ENCODE peak calls at places on chromosomes 7 and 10, in four cellular contexts. O is BJ, A is cardiac fibroblast, Y is pancreas. I is an unnamed sample.

GRCh38 chr7:99525713-99526440 is 21.4 kb downstream of the ZKSCAN5 start:
- DNase-seq in O (no peak), A (peak), Y (no peak), I (no peak)

GRCh38 chr7:33873981-33874750 is 31.2 kb upstream of the BMPER start:
- DNase-seq in O (peak), A (peak), Y (no peak), I (peak)

GRCh38 chr10:43960981-43961380 is 312.3 kb upstream of the ZNF32 start:
- DNase-seq in O (no peak), A (no peak), Y (no peak), I (no peak)

GRCh38 chr7:5442757-5443305 is 19.2 kb upstream of the TNRC18 start:
- DNase-seq in O (no peak), A (no peak), Y (no peak), I (no peak)

GRCh38 chr10:78577673-78578072 is 491.1 kb upstream of the ZMIZ1 start:
- DNase-seq in O (no peak), A (no peak), Y (no peak), I (no peak)

GRCh38 chr7:76037310-76037709 is 10.5 kb downstream of the STYXL1 start:
- DNase-seq in O (peak), A (peak), Y (no peak), I (peak)

GRCh38 chr7:151249732-151250072 is 1.2 kb upstream of the SMARCD3 start:
- DNase-seq in O (no peak), A (peak), Y (peak), I (peak)

GRCh38 chr10:5835446-5836095 is 22.3 kb upstream of the GDI2 start:
- DNase-seq in O (no peak), A (no peak), Y (no peak), I (no peak)

GRCh38 chr7:16918288-16918895 is 36.6 kb upstream of the AGR3 start:
- DNase-seq in O (no peak), A (peak), Y (no peak), I (peak)

GRCh38 chr10:64726466-64726865 is 1205.3 kb downstream of the REEP3 start:
- DNase-seq in O (no peak), A (no peak), Y (no peak), I (no peak)

GRCh38 chr7:89887489-89887888 is 266.8 kb upstream of the STEAP1 start:
- DNase-seq in O (no peak), A (no peak), Y (no peak), I (peak)

GRCh38 chr7:69624431-69624830 is 26.2 kb downstream of the AUTS2 start:
- DNase-seq in O (no peak), A (no peak), Y (no peak), I (no peak)

GRCh38 chr10:34731885-34732701 is 83.0 kb downstream of the PARD3 start:
- DNase-seq in O (no peak), A (peak), Y (no peak), I (peak)

GRCh38 chr10:125018576-125019143 is 76.7 kb downstream of the ZRANB1 start:
- DNase-seq in O (no peak), A (no peak), Y (no peak), I (no peak)

GRCh38 chr10:31034041-31034918 is 2.6 kb upstream of the ZNF438 start:
- DNase-seq in O (peak), A (peak), Y (no peak), I (peak)

GRCh38 chr10:117341061-117341460 is 34.2 kb downstream of the PDZD8 start:
- DNase-seq in O (no peak), A (no peak), Y (no peak), I (no peak)

GRCh38 chr10:113015201-113015600 is 65.2 kb downstream of the TCF7L2 start:
- DNase-seq in O (no peak), A (no peak), Y (no peak), I (no peak)

GRCh38 chr10:133124357-133125211 is 35.4 kb upstream of the KNDC1 start:
- DNase-seq in O (no peak), A (peak), Y (peak), I (peak)

GRCh38 chr7:76358053-76358477 is 726 bp downstream of the YWHAG start:
- DNase-seq in O (no peak), A (no peak), Y (peak), I (no peak)

GRCh38 chr10:128052696-128053095 is 73.5 kb downstream of the MKI67 start:
- DNase-seq in O (no peak), A (no peak), Y (no peak), I (no peak)

GRCh38 chr10:132803595-132804210 is 17.8 kb upstream of the NKX6-2 start:
- DNase-seq in O (no peak), A (no peak), Y (no peak), I (no peak)

GRCh38 chr7:45663167-45663921 is 89.2 kb downstream of the ADCY1 start:
- DNase-seq in O (no peak), A (peak), Y (no peak), I (peak)

GRCh38 chr7:100154651-100155491 is 3.7 kb downstream of the TRAPPC14 start:
- DNase-seq in O (no peak), A (no peak), Y (no peak), I (no peak)

GRCh38 chr7:123410273-123410928 is 124.0 kb downstream of the IQUB start:
- DNase-seq in O (no peak), A (peak), Y (no peak), I (no peak)

GRCh38 chr7:17181482-17181881 is 117.0 kb upstream of the AHR start:
- DNase-seq in O (no peak), A (no peak), Y (no peak), I (no peak)

GRCh38 chr10:132366006-132366405 is 31.0 kb upstream of the PWWP2B start:
- DNase-seq in O (no peak), A (no peak), Y (no peak), I (no peak)

GRCh38 chr10:79429751-79430150 is 15.7 kb downstream of the ZCCHC24 start:
- DNase-seq in O (no peak), A (no peak), Y (no peak), I (no peak)

GRCh38 chr7:136878878-136879277 is 10.4 kb downstream of the CHRM2 start:
- DNase-seq in O (no peak), A (no peak), Y (no peak), I (no peak)

GRCh38 chr10:89475567-89475966 is 59.8 kb downstream of the SLC16A12 start:
- DNase-seq in O (no peak), A (peak), Y (no peak), I (no peak)

GRCh38 chr7:1717903-1718676 is 48.0 kb downstream of the ELFN1 start:
- DNase-seq in O (no peak), A (no peak), Y (no peak), I (no peak)
- H3K4me3 ChIP-seq in O (no peak), A (no peak), Y (no peak), I (no peak)

GRCh38 chr10:123741711-123742110 is 75.6 kb downstream of the GPR26 start:
- DNase-seq in O (no peak), A (no peak), Y (no peak), I (no peak)
- H3K4me3 ChIP-seq in O (no peak), A (no peak), Y (no peak), I (no peak)

DNA sequence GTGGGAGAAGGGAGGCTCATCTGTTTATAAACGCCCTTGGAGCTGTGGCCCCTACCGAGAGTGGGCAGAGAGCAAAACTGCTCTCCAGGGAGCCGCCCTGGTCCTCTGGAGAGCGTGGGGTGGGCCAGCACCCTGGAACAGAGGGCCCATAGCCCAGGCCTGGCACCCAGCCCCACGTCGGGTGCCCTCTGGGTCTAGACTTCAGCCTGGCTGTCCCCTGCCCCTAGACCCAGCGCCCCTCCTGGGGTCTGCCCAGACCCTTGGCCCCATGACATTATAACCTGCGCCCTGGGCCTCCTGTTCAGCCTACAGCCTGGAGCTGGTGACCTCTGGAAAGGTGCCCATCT is 24.7 kb downstream of the GET4 start:
- DNase-seq in O (no peak), A (no peak), Y (no peak), I (no peak)
- H3K4me3 ChIP-seq in O (no peak), A (no peak), Y (no peak), I (no peak)

DNA sequence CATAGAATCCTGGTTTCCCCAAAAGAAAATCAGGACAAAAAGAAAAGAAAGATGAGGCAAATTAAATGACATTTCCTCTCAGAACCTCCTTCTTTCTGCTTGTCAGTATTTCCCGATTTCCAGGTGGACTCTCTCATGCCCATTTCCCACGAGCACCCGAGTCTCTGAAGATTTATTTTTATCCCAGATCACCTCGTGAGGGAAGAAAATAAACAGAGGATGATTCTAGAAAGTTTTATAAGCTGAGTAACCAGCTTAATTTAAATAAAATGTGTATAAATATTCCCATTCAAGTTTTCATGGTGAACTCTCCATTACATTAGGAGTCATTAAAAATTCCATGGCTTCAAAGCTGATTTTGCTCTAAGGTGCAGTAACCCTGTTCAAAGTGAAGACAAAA is 521.4 kb upstream of the LRRN3 start:
- DNase-seq in O (no peak), A (no peak), Y (no peak), I (no peak)
- H3K4me3 ChIP-seq in O (no peak), A (no peak), Y (no peak), I (no peak)

DNA sequence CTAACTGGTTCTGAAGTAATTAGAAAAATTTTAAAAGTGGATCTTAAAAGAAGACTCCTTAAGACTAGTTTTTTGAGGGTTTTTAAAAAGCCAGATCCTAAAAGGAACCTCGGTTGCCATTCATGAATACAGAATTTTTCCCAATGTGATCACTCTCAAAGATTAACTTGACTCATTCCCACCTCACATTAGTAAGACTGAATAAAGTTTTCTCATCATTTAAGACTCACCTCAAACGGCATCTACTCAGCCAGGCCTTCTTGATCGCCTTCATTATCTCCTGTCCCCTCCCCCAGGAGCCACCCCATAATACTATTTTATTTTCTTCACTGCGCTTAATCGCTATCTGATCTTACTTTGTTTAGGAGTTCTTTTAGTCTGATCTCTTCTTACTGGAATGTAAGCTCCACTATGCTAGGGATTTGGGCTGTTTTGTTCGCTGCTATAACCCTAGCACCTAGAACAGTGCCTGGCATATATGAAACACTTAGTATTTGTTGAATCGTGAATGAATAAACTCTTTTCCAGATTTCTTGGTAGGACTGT is 55.9 kb upstream of the PCGF5 start:
- DNase-seq in O (no peak), A (no peak), Y (no peak), I (no peak)
- H3K4me3 ChIP-seq in O (no peak), A (peak), Y (peak), I (peak)

GRCh38 chr7:149495785-149496641 is 1.6 kb downstream of the ZNF746 start:
- DNase-seq in O (no peak), A (peak), Y (peak), I (peak)
- H3K4me3 ChIP-seq in O (peak), A (peak), Y (peak), I (peak)

GRCh38 chr10:95559466-95559865 is 1.7 kb downstream of the SORBS1 start:
- DNase-seq in O (no peak), A (no peak), Y (no peak), I (no peak)
- H3K4me3 ChIP-seq in O (no peak), A (no peak), Y (no peak), I (no peak)

DNA sequence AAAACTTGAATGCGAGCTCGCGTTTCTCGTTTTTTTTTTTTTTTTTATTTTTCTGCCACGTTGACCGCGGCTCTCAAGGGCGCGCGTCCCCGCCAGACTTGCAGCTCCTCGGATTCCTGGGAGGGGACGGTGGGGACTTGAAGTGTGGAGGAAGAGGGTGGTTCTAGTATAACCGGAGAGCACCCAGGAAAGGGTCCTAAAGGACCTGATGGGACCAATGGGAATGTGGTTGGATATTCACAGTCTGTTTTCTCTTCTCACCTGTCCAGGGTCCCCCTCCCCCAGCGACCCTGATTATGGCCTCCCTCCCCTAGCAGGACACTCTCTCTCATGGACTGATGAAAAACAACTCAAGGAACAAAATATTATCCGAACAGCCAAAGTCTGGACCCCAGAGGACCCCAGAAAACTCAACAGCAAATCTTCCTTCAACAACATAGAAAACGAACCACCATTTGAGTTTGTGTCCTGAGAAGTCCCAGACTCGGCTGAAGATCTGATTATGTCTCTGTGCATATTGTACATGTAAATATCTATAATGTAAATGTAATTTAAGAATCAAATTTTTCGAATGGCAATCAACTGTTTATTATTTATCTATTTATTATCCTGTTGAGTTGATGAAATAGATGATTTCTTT is 1.4 kb downstream of the PTF1A start:
- DNase-seq in O (no peak), A (no peak), Y (no peak), I (no peak)
- H3K4me3 ChIP-seq in O (no peak), A (no peak), Y (peak), I (no peak)